ENCODE peak calls at places on chromosomes 7 and 10, in nine cellular contexts. M is OCI-LY7, Q is neural progenitor cell, N is HCT116, I is GM23248, H is MM.1S, W is PC-3, L is GM23338, F is SK-N-SH. U is an unnamed sample.

GRCh38 chr10:32109603-32110002 is 53.4 kb upstream of the KIF5B start:
- DNase-seq in L (peak), I (no peak), F (no peak), M (no peak), H (no peak), W (no peak), Q (no peak), N (no peak), U (no peak)

GRCh38 chr10:113403900-113404299 is 149.0 kb upstream of the HABP2 start:
- DNase-seq in N (no peak), F (no peak), H (no peak), Q (no peak), I (no peak), L (no peak), W (no peak), M (no peak), U (no peak)

GRCh38 chr7:128918266-128918665 is 7.8 kb upstream of the KCP start:
- DNase-seq in I (no peak), N (no peak), H (no peak), M (no peak), Q (no peak), W (no peak), L (no peak), F (no peak), U (no peak)

GRCh38 chr7:55107946-55108345 is 89.1 kb downstream of the EGFR start:
- DNase-seq in F (no peak), Q (no peak), H (no peak), M (no peak), W (peak), N (no peak), I (no peak), L (no peak), U (no peak)

GRCh38 chr10:5159126-5159525 is 25.8 kb downstream of the AKR1C8 start:
- DNase-seq in Q (no peak), L (no peak), H (no peak), M (no peak), N (no peak), W (peak), I (no peak), F (no peak), U (no peak)

GRCh38 chr10:131844546-131845084 is 56.2 kb upstream of the PPP2R2D start:
- DNase-seq in W (no peak), N (no peak), Q (no peak), L (no peak), I (no peak), H (no peak), F (no peak), M (no peak), U (no peak)

GRCh38 chr7:142898377-142899235 is 13.1 kb upstream of the TRPV6 start:
- DNase-seq in W (peak), I (no peak), M (no peak), H (no peak), F (no peak), Q (no peak), N (no peak), L (peak), U (no peak)

GRCh38 chr7:47576031-47576908 is 5.6 kb downstream of the TNS3 start:
- DNase-seq in L (no peak), N (peak), M (peak), Q (peak), W (peak), I (peak), H (no peak), F (peak), U (peak)

GRCh38 chr10:66627156-66627555 is 298.7 kb upstream of the LRRTM3 start:
- DNase-seq in M (peak), Q (peak), L (peak), I (no peak), N (peak), F (peak), H (peak), W (peak), U (peak)

GRCh38 chr7:142776206-142776844 is 5.6 kb downstream of the PRSS2 start:
- DNase-seq in W (peak), L (no peak), H (no peak), Q (no peak), N (no peak), M (no peak), I (peak), F (no peak), U (no peak)

GRCh38 chr10:59625842-59626522 is 83.7 kb downstream of the SLC16A9 start:
- DNase-seq in I (peak), L (peak), W (peak), H (peak), F (peak), Q (peak), N (peak), M (peak), U (peak)

GRCh38 chr7:38413784-38414183 is 140.3 kb upstream of the TARP start:
- DNase-seq in L (no peak), H (no peak), Q (no peak), N (no peak), M (peak), W (no peak), I (no peak), F (no peak), U (no peak)

GRCh38 chr10:75995041-75995430 is 563.6 kb downstream of the LRMDA start:
- DNase-seq in H (no peak), Q (no peak), I (no peak), L (no peak), M (no peak), W (no peak), N (no peak), F (no peak), U (no peak)

GRCh38 chr7:123209786-123210185 is 10.0 kb upstream of the SLC13A1 start:
- DNase-seq in N (no peak), L (no peak), W (no peak), M (no peak), I (no peak), F (no peak), H (no peak), Q (no peak), U (peak)

GRCh38 chr7:90262438-90262837 is 17.5 kb downstream of the CFAP69 start:
- DNase-seq in N (peak), I (peak), H (peak), L (peak), W (peak), M (peak), F (peak), Q (peak), U (peak)

GRCh38 chr10:69801434-69802315 is at the start of gene COL13A1:
- DNase-seq in F (peak), H (no peak), I (peak), L (peak), W (peak), M (no peak), N (peak), Q (peak), U (peak)

GRCh38 chr10:69682955-69683474 is 53.0 kb downstream of the FAM241B start:
- DNase-seq in F (no peak), I (no peak), M (no peak), H (no peak), N (no peak), W (no peak), Q (no peak), L (no peak), U (no peak)

GRCh38 chr7:65509368-65510186 is 135.9 kb downstream of the ZNF92 start:
- DNase-seq in F (peak), N (no peak), W (peak), L (peak), Q (peak), H (peak), I (peak), M (peak), U (no peak)

GRCh38 chr10:95395947-95396449 is 105.2 kb upstream of the PDLIM1 start:
- DNase-seq in N (no peak), I (no peak), L (no peak), F (no peak), W (peak), M (no peak), H (no peak), Q (no peak), U (no peak)

GRCh38 chr10:103793920-103794883 is 61.2 kb downstream of the SH3PXD2A start:
- DNase-seq in M (no peak), Q (no peak), F (no peak), N (no peak), H (no peak), L (no peak), I (no peak), W (peak), U (peak)

DNA sequence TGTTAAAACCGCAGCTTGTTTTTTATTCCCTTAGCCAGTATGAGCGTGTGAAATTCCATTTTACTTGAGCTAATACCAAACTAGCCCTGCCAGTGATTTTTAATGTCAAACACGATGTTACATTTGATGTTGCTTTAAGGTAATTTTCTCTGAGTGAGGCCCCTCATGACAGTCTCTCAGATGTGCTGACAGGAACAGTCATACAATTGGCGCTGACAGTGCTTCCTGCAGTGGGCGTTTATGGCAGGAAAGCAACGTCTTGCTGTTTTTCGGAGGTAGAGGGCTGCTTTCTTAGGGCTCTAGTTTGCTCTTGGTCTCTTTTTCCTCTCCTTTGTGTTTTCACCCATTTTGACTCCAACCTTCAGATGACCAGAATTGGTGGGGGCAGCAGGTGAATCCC is 19.3 kb downstream of the PON1 start:
- DNase-seq in I (no peak), W (no peak), Q (no peak), L (no peak), N (no peak), F (no peak), H (no peak), M (no peak), U (no peak)
- TF ChIP-seq EZH2phosphoT487 in I (no peak), W (no peak), Q (no peak), L (no peak), N (no peak), F (no peak), H (no peak), M (no peak), U (no peak)

GRCh38 chr7:151240536-151240935 is 8.0 kb downstream of the SMARCD3 start:
- DNase-seq in M (no peak), N (no peak), W (no peak), Q (no peak), I (no peak), L (no peak), H (no peak), F (peak), U (no peak)

GRCh38 chr7:151243045-151243349 is 5.5 kb downstream of the SMARCD3 start:
- DNase-seq in W (no peak), I (no peak), F (no peak), Q (no peak), H (no peak), L (no peak), M (no peak), N (no peak), U (no peak)

GRCh38 chr7:151240942-151241754 is 7.3 kb downstream of the SMARCD3 start:
- DNase-seq in F (no peak), M (no peak), Q (no peak), N (no peak), W (no peak), I (no peak), L (no peak), H (no peak), U (no peak)

GRCh38 chr7:151242181-151243044 is 6.1 kb downstream of the SMARCD3 start:
- DNase-seq in M (no peak), N (no peak), F (no peak), I (no peak), L (no peak), Q (no peak), W (no peak), H (no peak), U (no peak)

GRCh38 chr7:151241755-151242096 is 6.8 kb downstream of the SMARCD3 start:
- DNase-seq in F (no peak), L (no peak), Q (no peak), N (no peak), W (no peak), I (no peak), M (no peak), H (no peak), U (no peak)
- TF ChIP-seq EZH2phosphoT487 in F (no peak), L (no peak), Q (no peak), N (no peak), W (no peak), I (no peak), M (no peak), H (no peak), U (no peak)

DNA sequence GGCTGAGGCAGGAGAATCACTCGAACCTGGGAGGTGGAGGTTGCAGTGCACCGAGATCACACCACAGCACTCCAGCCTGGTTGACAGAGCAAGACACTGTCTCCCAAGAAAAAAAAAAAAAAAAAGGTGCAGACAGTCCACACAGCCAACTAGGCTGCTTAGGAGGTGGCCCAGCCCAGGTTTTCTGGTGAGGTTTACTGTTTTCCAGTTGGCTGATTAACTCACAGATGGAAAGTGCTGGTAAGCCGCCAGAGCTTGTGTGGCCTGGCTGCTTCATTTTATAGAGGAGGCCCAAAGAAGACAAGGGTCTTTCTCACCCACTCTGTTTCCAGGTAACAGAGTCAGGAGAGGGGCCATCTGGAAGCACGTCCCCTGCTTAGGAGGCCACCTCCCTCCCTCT is 6.2 kb downstream of the RHBDD2 start:
- DNase-seq in H (no peak), W (no peak), Q (no peak), F (no peak), N (no peak), M (no peak), I (no peak), L (no peak), U (no peak)
- TF ChIP-seq EZH2phosphoT487 in H (no peak), W (no peak), Q (no peak), F (no peak), N (no peak), M (no peak), I (no peak), L (no peak), U (no peak)

DNA sequence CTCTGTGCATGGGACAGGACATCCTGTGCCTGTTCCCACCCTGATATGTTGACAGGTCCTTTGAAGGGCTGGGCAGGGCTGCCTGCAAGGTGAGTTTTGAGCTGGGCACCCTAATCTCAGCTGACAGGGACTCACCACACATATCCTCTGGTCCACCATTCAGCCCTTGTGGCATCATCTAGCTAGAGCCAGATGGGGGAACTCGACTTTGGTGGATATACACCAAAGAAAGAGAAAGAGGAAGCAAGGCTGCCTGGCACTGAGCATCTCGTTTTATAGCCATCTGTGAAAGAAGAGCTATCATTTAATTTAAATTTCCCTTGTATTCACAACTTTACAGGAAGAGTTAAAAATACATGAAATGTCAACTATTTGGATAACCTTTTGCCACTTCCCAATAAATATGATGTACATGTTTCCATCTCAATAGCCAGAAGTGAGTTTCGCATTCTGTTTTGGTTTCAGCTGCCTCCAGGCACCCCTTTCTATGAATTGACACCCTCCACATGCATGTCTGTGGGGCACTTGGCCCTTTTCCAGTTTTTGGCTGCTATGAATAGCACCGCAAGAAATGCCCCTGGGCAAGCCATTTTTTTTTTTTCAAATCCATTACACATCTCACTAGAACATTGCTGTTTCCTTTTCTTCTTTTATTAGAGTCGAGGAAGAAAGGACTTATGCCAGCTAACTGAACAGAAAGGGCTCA is 22.9 kb upstream of the GRB10 start:
- DNase-seq in F (no peak), M (no peak), L (no peak), N (no peak), Q (no peak), H (peak), I (no peak), W (peak), U (no peak)
- TF ChIP-seq EZH2phosphoT487 in F (no peak), M (no peak), L (no peak), N (no peak), Q (no peak), H (no peak), I (no peak), W (no peak), U (no peak)

DNA sequence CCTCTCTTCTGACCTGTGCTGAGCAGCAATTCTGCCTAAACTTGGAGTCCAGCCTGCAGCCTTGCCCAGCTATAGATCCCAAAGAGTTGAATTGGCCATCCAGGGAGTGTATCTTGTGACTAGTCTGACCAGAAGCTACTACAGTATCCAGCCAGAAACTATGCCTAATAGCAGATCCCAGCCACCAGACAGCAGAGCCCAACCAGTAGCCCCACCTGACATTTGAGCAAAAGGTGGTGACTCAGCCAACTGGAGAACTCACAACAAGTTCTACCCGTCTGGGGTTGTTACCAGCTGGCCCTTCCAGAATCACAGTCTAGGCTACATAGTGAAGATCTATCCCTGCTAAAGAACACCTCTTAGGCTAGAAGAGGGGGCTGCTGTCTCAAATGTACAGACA is 315.0 kb downstream of the CRPPA start:
- DNase-seq in N (no peak), M (no peak), H (no peak), I (no peak), W (no peak), F (no peak), L (no peak), Q (no peak), U (no peak)
- TF ChIP-seq EZH2phosphoT487 in N (no peak), M (no peak), H (no peak), I (no peak), W (no peak), F (no peak), L (no peak), Q (no peak), U (no peak)

GRCh38 chr7:36717596-36717995 is 6.7 kb downstream of the AOAH start:
- DNase-seq in L (no peak), Q (no peak), I (no peak), N (no peak), H (no peak), M (no peak), F (no peak), W (no peak), U (no peak)
- TF ChIP-seq EZH2phosphoT487 in L (no peak), Q (no peak), I (no peak), N (no peak), H (no peak), M (no peak), F (no peak), W (no peak), U (no peak)

GRCh38 chr7:152435384-152436278 is at the start of gene KMT2C:
- DNase-seq in Q (peak), L (peak), F (peak), H (peak), W (peak), I (peak), M (peak), N (no peak), U (peak)
- TF ChIP-seq EZH2phosphoT487 in Q (no peak), L (no peak), F (no peak), H (no peak), W (no peak), I (no peak), M (no peak), N (no peak), U (no peak)

DNA sequence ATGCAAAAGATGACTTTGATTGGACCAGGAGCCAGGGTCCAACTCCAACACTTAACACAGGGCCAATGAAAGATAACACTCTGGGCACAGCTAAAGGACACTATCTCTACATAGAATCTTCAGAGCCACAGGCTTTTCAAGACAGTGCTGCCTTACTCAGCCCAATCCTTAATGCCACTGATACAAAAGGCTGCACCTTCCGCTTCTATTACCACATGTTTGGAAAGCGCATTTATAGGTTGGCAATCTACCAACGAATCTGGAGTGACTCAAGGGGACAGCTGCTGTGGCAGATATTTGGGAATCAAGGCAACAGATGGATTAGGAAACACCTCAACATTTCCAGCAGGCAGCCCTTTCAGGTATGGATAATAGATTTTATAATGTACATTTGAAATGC is 160.7 kb downstream of the MALRD1 start:
- DNase-seq in N (no peak), H (no peak), M (no peak), F (peak), L (no peak), W (peak), Q (no peak), I (no peak), U (no peak)
- TF ChIP-seq EZH2phosphoT487 in N (no peak), H (no peak), M (no peak), F (no peak), L (no peak), W (no peak), Q (no peak), I (no peak), U (no peak)

GRCh38 chr10:62462456-62462855 is 88.3 kb downstream of the ZNF365 start:
- DNase-seq in L (no peak), W (no peak), M (no peak), I (no peak), H (no peak), Q (no peak), N (no peak), F (no peak), U (no peak)

GRCh38 chr10:62464308-62464707 is 90.1 kb downstream of the ZNF365 start:
- DNase-seq in Q (no peak), M (no peak), W (no peak), L (no peak), F (no peak), I (peak), N (no peak), H (no peak), U (no peak)

GRCh38 chr10:62460393-62460792 is 86.2 kb downstream of the ZNF365 start:
- DNase-seq in H (peak), F (no peak), N (no peak), M (no peak), Q (no peak), L (no peak), I (no peak), W (no peak), U (no peak)

GRCh38 chr10:62461120-62461519 is 87.0 kb downstream of the ZNF365 start:
- DNase-seq in W (no peak), F (no peak), L (no peak), I (no peak), H (no peak), N (no peak), M (no peak), Q (no peak), U (no peak)

GRCh38 chr10:62463364-62463763 is 89.2 kb downstream of the ZNF365 start:
- DNase-seq in F (no peak), I (no peak), N (no peak), L (no peak), M (no peak), W (no peak), Q (no peak), H (no peak), U (no peak)
- TF ChIP-seq EZH2phosphoT487 in F (no peak), I (no peak), N (no peak), L (no peak), M (no peak), W (no peak), Q (no peak), H (no peak), U (no peak)

DNA sequence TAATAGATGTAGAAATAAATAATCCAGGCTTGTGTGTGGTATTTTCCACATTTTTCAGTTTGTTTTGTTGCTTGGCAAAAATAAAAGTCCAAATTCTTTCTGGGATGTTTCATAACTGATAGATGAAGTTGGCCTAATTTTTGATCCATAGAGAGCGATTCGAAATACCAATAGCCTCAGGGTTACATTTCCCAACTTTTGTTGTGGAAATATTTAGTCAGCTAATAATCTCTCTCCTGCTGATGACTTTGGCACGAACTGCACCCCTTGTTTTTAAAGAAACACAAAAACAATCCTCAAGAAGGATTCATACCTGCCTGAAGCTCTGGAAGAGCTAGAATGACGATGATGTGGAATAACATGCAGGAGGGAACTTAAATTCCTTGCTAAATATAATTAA is 483.2 kb downstream of the ADRA2A start:
- DNase-seq in I (peak), L (no peak), Q (no peak), W (no peak), N (no peak), M (no peak), H (no peak), F (no peak), U (no peak)
- TF ChIP-seq EZH2phosphoT487 in I (no peak), L (no peak), Q (no peak), W (no peak), N (no peak), M (no peak), H (no peak), F (no peak), U (no peak)

U was measured in hepatocyte.